ENCODE peak calls at places on chromosome 2, in nine cellular contexts. D is left ventricle myocardium inferior, W is progenitor cell of endocrine pancreas, Y is heart right ventricle, J is GM12865, B is gastrocnemius medialis, L is A673, V is right atrium auricular region, U is hepatocyte. N is an unnamed sample.

GRCh38 chr2:1591978-1592907 is 152.1 kb downstream of the PXDN start:
- DNase-seq in D (peak; percentile 72), W (peak; percentile 36), Y (peak; percentile 76), J (no peak), B (no peak), L (peak; percentile 94), V (peak; percentile 91), U (peak; percentile 77), N (no peak)

GRCh38 chr2:124027182-124027581 is 2.1 kb downstream of the CNTNAP5 start:
- DNase-seq in D (no peak), W (no peak), Y (no peak), J (peak; percentile 59), B (no peak), L (peak; percentile 67), V (no peak), U (peak; percentile 82), N (peak; percentile 71)

GRCh38 chr2:200258881-200259576 is 47.5 kb upstream of the SPATS2L start:
- DNase-seq in D (no peak), W (no peak), Y (no peak), J (no peak), B (no peak), L (no peak), V (no peak), U (no peak), N (no peak)

GRCh38 chr2:66495788-66496640 is 61.1 kb downstream of the MEIS1 start:
- DNase-seq in D (peak; percentile 30), W (no peak), Y (no peak), J (no peak), B (no peak), L (peak; percentile 56), V (peak; percentile 69), U (peak; percentile 74), N (no peak)

GRCh38 chr2:168044579-168044978 is 202.8 kb downstream of the STK39 start:
- DNase-seq in D (no peak), W (no peak), Y (no peak), J (no peak), B (no peak), L (no peak), V (no peak), U (no peak), N (no peak)

GRCh38 chr2:7014201-7014640 is 97.0 kb downstream of the RNF144A start:
- DNase-seq in D (no peak), W (no peak), Y (no peak), J (peak; percentile 25), B (no peak), L (peak; percentile 44), V (no peak), U (no peak), N (no peak)

GRCh38 chr2:217162533-217162932 is 302.7 kb upstream of the TNP1 start:
- DNase-seq in D (no peak), W (no peak), Y (no peak), J (peak; percentile 62), B (no peak), L (peak; percentile 17), V (no peak), U (peak; percentile 30), N (no peak)

GRCh38 chr2:220856486-220856885 is 715.6 kb downstream of the EPHA4 start:
- DNase-seq in D (no peak), W (no peak), Y (no peak), J (no peak), B (no peak), L (no peak), V (no peak), U (no peak), N (no peak)

GRCh38 chr2:203811491-203812221 is 55.9 kb upstream of the CTLA4 start:
- DNase-seq in D (peak; percentile 63), W (no peak), Y (peak; percentile 51), J (peak; percentile 54), B (peak; percentile 47), L (peak; percentile 29), V (peak; percentile 85), U (peak; percentile 61), N (no peak)

GRCh38 chr2:75787532-75788132 is 76.9 kb upstream of the GCFC2 start:
- DNase-seq in D (no peak), W (no peak), Y (no peak), J (peak; percentile 73), B (no peak), L (peak; percentile 77), V (no peak), U (peak; percentile 59), N (peak; percentile 22)

GRCh38 chr2:11303290-11304013 is 41.0 kb downstream of the ROCK2 start:
- DNase-seq in D (no peak), W (no peak), Y (no peak), J (no peak), B (no peak), L (peak; percentile 31), V (no peak), U (no peak), N (no peak)

GRCh38 chr2:53515435-53516332 is 251.9 kb upstream of the CHAC2 start:
- DNase-seq in D (no peak), W (no peak), Y (no peak), J (peak; percentile 13), B (no peak), L (no peak), V (no peak), U (no peak), N (no peak)

GRCh38 chr2:122031544-122032263 is 276.3 kb downstream of the TSN start:
- DNase-seq in D (peak; percentile 27), W (no peak), Y (peak; percentile 24), J (peak; percentile 46), B (no peak), L (peak; percentile 94), V (no peak), U (no peak), N (no peak)

GRCh38 chr2:168255866-168256265 is 8.5 kb upstream of the STK39 start:
- DNase-seq in D (no peak), W (no peak), Y (no peak), J (no peak), B (no peak), L (no peak), V (no peak), U (no peak), N (no peak)

GRCh38 chr2:143808166-143808565 is 678.9 kb downstream of the ARHGAP15 start:
- DNase-seq in D (no peak), W (no peak), Y (no peak), J (no peak), B (no peak), L (peak; percentile 71), V (no peak), U (no peak), N (no peak)

GRCh38 chr2:112345030-112346027 is 69.9 kb downstream of the ZC3H6 start:
- DNase-seq in D (no peak), W (no peak), Y (no peak), J (no peak), B (no peak), L (no peak), V (no peak), U (no peak), N (no peak)
- TF ChIP-seq CTCF in D (no peak), W (peak; percentile 17), Y (no peak), J (no peak), B (no peak), L (peak; percentile 13), V (no peak), U (no peak), N (no peak)

DNA sequence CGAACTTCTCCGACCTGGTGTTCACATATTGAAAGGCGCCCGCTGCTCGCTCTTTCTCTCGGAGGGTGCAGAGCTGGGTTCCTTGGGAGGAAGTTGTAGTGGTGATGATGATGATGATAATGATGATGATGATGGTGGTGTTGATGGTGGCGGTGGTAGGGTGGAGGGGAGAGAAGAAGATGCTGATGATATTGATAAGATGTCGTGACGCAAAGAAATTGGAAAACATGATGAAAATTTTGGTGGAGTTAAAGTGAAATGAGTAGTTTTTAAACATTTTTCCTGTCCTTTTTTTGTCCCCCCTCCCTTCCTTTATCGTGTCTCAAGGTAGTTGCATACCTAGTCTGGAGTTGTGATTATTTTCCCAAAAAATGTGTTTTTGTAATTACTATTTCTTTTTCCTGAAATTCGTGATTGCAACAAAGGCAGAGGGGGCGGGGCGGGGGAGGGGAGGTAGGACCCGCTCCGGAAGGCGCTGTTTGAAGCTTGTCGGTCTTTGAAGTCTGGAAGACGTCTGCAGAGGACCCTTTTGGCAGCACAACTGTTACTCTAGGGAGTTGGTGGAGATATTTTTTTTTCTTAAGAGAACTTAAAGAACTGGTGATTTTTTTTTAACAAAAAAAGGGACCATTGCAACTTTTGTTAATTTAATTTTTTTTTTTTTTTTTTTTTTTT is 2.0 kb downstream of the SOX11 start:
- DNase-seq in D (no peak), W (no peak), Y (no peak), J (no peak), B (no peak), L (peak; percentile 71), V (no peak), U (peak; percentile 44), N (no peak)
- TF ChIP-seq CTCF in D (no peak), W (no peak), Y (no peak), J (no peak), B (no peak), L (no peak), V (no peak), U (no peak), N (no peak)

DNA sequence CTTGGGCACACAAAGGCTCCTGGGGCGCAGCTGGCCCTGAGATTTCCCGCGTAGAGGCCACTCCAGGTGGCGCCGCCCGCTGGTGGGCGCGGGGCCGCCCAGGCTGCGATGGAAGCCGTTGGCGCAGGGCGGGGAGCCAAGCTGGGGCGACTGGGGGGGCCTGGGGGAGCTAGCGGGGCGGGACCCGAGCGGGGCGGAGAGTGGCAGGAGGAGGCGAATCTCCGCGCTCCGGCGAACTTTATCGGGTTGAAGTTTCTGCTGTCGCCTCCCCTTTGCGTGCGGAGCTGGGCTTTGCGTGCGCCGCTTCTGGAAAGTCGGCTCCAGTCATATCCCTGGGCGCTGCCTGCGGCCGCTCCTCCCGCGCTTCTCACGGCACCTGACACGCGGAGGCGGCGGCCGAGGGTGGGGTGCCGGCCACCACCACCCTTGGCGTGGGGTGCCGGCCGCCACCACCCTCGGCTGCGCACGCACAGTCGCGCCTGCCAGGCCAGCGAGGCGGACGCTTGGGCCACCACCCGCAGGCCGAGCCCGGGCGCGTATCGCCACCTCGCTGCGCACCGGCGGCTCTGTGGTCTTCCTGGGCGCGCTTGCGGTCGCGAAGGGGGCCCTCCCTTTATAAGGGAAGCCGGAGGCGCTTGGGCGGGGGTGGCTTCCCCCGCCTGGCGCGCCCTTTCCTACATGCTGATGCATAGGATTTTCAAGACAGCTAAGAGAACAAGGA is 919 bp upstream of the CYP1B1 start:
- DNase-seq in D (peak; percentile 83), W (peak; percentile 51), Y (peak; percentile 79), J (peak; percentile 90), B (peak; percentile 35), L (peak; percentile 81), V (peak; percentile 85), U (peak; percentile 93), N (peak; percentile 91)
- TF ChIP-seq CTCF in D (peak; percentile 57), W (no peak), Y (peak; percentile 60), J (peak; percentile 32), B (no peak), L (no peak), V (no peak), U (peak; percentile 52), N (peak; percentile 56)

DNA sequence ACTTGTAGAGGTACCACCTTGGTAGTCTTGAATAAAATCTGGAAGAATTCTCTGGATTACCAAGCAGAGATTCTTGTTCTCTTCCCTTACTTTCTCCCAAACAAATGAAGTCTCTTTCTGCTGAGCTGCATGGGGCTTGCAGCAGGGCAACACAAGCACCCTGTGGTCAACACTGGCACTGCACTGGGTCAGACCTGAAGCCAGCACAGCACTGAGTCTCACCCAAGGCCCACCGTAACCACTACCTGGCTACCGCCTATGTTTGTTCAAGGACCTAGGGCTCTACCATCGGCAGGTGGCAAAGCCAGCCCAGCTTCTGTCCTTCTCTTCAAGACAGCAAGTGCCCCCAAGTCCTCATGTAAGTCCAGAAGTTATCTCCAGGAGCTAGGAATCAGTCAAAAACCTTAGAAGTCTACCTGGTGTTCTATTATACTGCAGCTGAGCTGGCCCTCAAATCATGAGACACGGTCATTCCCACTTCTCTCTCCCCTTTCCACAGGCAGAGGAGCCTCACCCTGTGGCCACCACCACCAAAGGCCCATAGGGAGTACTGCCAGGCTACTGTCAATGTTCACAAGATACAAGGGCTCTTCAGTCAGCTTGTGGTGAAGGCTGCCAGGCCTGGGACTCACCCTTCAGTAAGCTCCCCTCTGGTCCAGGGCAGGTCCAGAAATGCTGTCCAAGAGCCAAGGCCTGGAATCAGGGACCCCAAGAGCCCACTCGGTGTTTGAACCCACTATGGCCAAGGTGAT is 18.4 kb downstream of the VPS54 start:
- DNase-seq in D (no peak), W (no peak), Y (no peak), J (no peak), B (no peak), L (no peak), V (no peak), U (no peak), N (no peak)
- TF ChIP-seq CTCF in D (peak; percentile 22), W (peak; percentile 23), Y (peak; percentile 5), J (no peak), B (no peak), L (no peak), V (no peak), U (no peak), N (no peak)

N was measured in GM13977.